ENCODE peak calls at places on chromosome 10, in six cellular contexts. J is renal cortical epithelial cell, M is pons, S is H7, Y is H54, U is fibroblast of pulmonary artery. T is an unnamed sample.

GRCh38 chr10:52668024-52668423 is 104.6 kb downstream of the MBL2 start:
- DNase-seq in M (no peak), J (no peak), S (no peak), Y (no peak), U (no peak), T (no peak)

GRCh38 chr10:67306588-67307205 is 380.9 kb downstream of the LRRTM3 start:
- DNase-seq in Y (peak), J (peak), M (peak), U (peak), S (peak), T (peak)

GRCh38 chr10:60203993-60204618 is 185.6 kb downstream of the ANK3 start:
- DNase-seq in Y (no peak), J (peak), U (peak), S (no peak), M (peak), T (peak)

GRCh38 chr10:92126100-92126650 is 164.7 kb downstream of the CPEB3 start:
- DNase-seq in U (no peak), M (no peak), S (no peak), Y (peak), J (peak), T (no peak)

GRCh38 chr10:113096111-113097045 is 146.3 kb downstream of the TCF7L2 start:
- DNase-seq in Y (no peak), M (no peak), S (no peak), J (no peak), U (no peak), T (no peak)

GRCh38 chr10:81026597-81026996 is 488.9 kb downstream of the SH2D4B start:
- DNase-seq in U (no peak), Y (no peak), J (peak), S (no peak), M (no peak), T (peak)

GRCh38 chr10:130869179-130869841 is 442.2 kb downstream of the TCERG1L start:
- DNase-seq in M (no peak), U (no peak), S (no peak), J (no peak), Y (no peak), T (no peak)

GRCh38 chr10:129937351-129937751 is 26.7 kb downstream of the EBF3 start:
- DNase-seq in Y (no peak), J (no peak), U (no peak), S (no peak), M (no peak), T (no peak)

GRCh38 chr10:62437696-62438095 is 63.5 kb downstream of the ZNF365 start:
- DNase-seq in J (peak), S (peak), U (peak), M (peak), Y (peak), T (peak)

GRCh38 chr10:43190775-43191174 is 52.5 kb downstream of the CSGALNACT2 start:
- DNase-seq in U (no peak), J (no peak), Y (no peak), M (peak), S (no peak), T (no peak)

GRCh38 chr10:10870523-10871241 is 147.0 kb upstream of the CELF2 start:
- DNase-seq in M (no peak), U (no peak), Y (no peak), S (no peak), J (peak), T (peak)

GRCh38 chr10:106011189-106011744 is 1153.2 kb downstream of the SORCS1 start:
- DNase-seq in M (no peak), Y (no peak), U (no peak), J (no peak), S (no peak), T (no peak)

GRCh38 chr10:120516426-120516825 is 59.4 kb downstream of the PLPP4 start:
- DNase-seq in Y (no peak), M (no peak), S (no peak), U (no peak), J (no peak), T (no peak)

GRCh38 chr10:22573820-22574569 is 140.4 kb downstream of the PIP4K2A start:
- DNase-seq in Y (peak), J (peak), U (peak), M (no peak), S (peak), T (peak)

GRCh38 chr10:87864497-87865059 is 1.2 kb downstream of the PTEN start:
- DNase-seq in J (no peak), M (peak), U (no peak), S (peak), Y (no peak), T (peak)

GRCh38 chr10:76257816-76258215 is 826.4 kb downstream of the LRMDA start:
- DNase-seq in M (no peak), U (no peak), J (peak), S (no peak), Y (no peak), T (no peak)

GRCh38 chr10:123558651-123559050 is 107.5 kb upstream of the GPR26 start:
- DNase-seq in U (no peak), S (no peak), M (peak), J (no peak), Y (no peak), T (no peak)

GRCh38 chr10:42836771-42837468 is 54.3 kb downstream of the BMS1 start:
- DNase-seq in J (peak), U (peak), S (peak), Y (no peak), M (no peak), T (peak)

GRCh38 chr10:91328320-91328984 is 81.7 kb upstream of the HECTD2 start:
- DNase-seq in S (no peak), J (no peak), Y (no peak), U (peak), M (no peak), T (no peak)

GRCh38 chr10:22334414-22335203 is 10.7 kb upstream of the SPAG6 start:
- DNase-seq in U (no peak), J (no peak), S (peak), Y (no peak), M (no peak), T (peak)

GRCh38 chr10:61899045-61899444 is 2.5 kb upstream of the ARID5B start:
- DNase-seq in J (peak), Y (no peak), U (peak), S (no peak), M (peak), T (peak)

T was measured in mesenchymal stem cell.